ENCODE peak calls at places on chromosomes 3 and 15, in nine cellular contexts. W is sigmoid colon, L is stomach, B is suprapubic skin, E is Panc1, V is transverse colon, T is upper lobe of left lung, Q is breast epithelium, R is H1. X is an unnamed sample. For H3K4me1, the result is how much of the 10 kb centered on the place peaks cover.

GRCh38 chr3:87488725-87489124 is 212.3 kb upstream of the POU1F1 start:
- DNase-seq in T (no peak), B (no peak), W (no peak), R (no peak), E (no peak), V (no peak), Q (no peak), L (no peak), X (no peak)

GRCh38 chr15:45555914-45556608 is 31.1 kb upstream of the BLOC1S6 start:
- DNase-seq in W (no peak), L (no peak), Q (no peak), T (no peak), R (no peak), V (no peak), B (no peak), E (no peak), X (no peak)

GRCh38 chr3:20344400-20344959 is 158.5 kb upstream of the SGO1 start:
- DNase-seq in Q (no peak), E (no peak), W (no peak), L (no peak), R (no peak), B (no peak), V (no peak), T (no peak), X (no peak)

GRCh38 chr3:46878796-46879436 is 1.4 kb downstream of the PTH1R start:
- DNase-seq in E (no peak), B (no peak), T (no peak), L (no peak), Q (no peak), W (no peak), V (no peak), R (no peak), X (no peak)

GRCh38 chr3:127889461-127889863 is 25.6 kb upstream of the KBTBD12 start:
- DNase-seq in E (no peak), R (no peak), W (no peak), B (no peak), Q (no peak), L (no peak), T (no peak), V (no peak), X (no peak)

GRCh38 chr3:2837233-2837632 is 272.9 kb downstream of the IL5RA start:
- DNase-seq in T (no peak), V (no peak), Q (no peak), B (no peak), L (no peak), E (no peak), R (no peak), W (no peak), X (no peak)

GRCh38 chr3:95434436-95434835 is 1371.6 kb downstream of the NSUN3 start:
- DNase-seq in T (no peak), L (no peak), V (no peak), E (no peak), B (no peak), R (no peak), W (no peak), Q (no peak), X (no peak)

GRCh38 chr3:182583545-182583944 is 209.8 kb upstream of the ATP11B start:
- DNase-seq in W (no peak), E (no peak), Q (no peak), L (no peak), T (no peak), V (no peak), R (no peak), B (no peak), X (no peak)

GRCh38 chr3:116263842-116264545 is 181.3 kb downstream of the LSAMP start:
- DNase-seq in R (no peak), T (no peak), W (no peak), Q (no peak), V (no peak), B (no peak), E (no peak), L (no peak), X (no peak)

GRCh38 chr3:161890147-161890625 is 393.6 kb downstream of the OTOL1 start:
- DNase-seq in B (no peak), Q (no peak), E (no peak), V (peak), T (no peak), W (no peak), R (no peak), L (peak), X (no peak)

GRCh38 chr15:65132841-65133549 is 613 bp downstream of the PDCD7 start:
- DNase-seq in V (peak), L (peak), T (peak), E (no peak), W (no peak), R (peak), B (peak), Q (no peak), X (peak)

GRCh38 chr3:24154751-24155150 is 209.7 kb downstream of the NR1D2 start:
- DNase-seq in E (no peak), W (no peak), Q (no peak), T (no peak), L (no peak), R (no peak), B (no peak), V (no peak), X (no peak)

GRCh38 chr3:115418583-115418982 is 204.7 kb upstream of the GAP43 start:
- DNase-seq in E (no peak), T (no peak), L (no peak), Q (no peak), W (no peak), V (no peak), R (no peak), B (no peak), X (no peak)

GRCh38 chr15:98812711-98813441 is 164.5 kb downstream of the IGF1R start:
- DNase-seq in B (no peak), Q (no peak), V (no peak), T (no peak), W (no peak), E (no peak), R (no peak), L (peak), X (no peak)

GRCh38 chr15:31352911-31353811 is 26.5 kb downstream of the KLF13 start:
- DNase-seq in W (peak), V (peak), R (no peak), E (no peak), B (no peak), Q (no peak), T (no peak), L (peak), X (peak)

GRCh38 chr15:68601206-68602197 is 22.7 kb downstream of the CORO2B start:
- DNase-seq in V (no peak), R (no peak), W (no peak), E (no peak), T (peak), L (no peak), B (no peak), Q (no peak), X (peak)

GRCh38 chr3:87307805-87308204 is 31.4 kb upstream of the POU1F1 start:
- DNase-seq in B (no peak), R (no peak), E (no peak), T (no peak), Q (no peak), L (no peak), W (no peak), V (no peak), X (no peak)

GRCh38 chr3:77324115-77324514 is 284.2 kb downstream of the ROBO2 start:
- DNase-seq in L (no peak), V (no peak), T (no peak), R (no peak), W (no peak), Q (no peak), B (no peak), E (no peak), X (no peak)

GRCh38 chr15:89115547-89115946 is 27.3 kb downstream of the ABHD2 start:
- DNase-seq in E (no peak), L (peak), W (no peak), B (no peak), V (peak), R (peak), T (no peak), Q (peak), X (no peak)

GRCh38 chr15:69703495-69704187 is 251.0 kb downstream of the RPLP1 start:
- DNase-seq in E (no peak), Q (no peak), L (no peak), R (no peak), B (no peak), V (no peak), W (peak), T (no peak), X (no peak)

GRCh38 chr15:88225484-88225883 is 31.1 kb downstream of the NTRK3 start:
- DNase-seq in R (no peak), V (no peak), L (no peak), W (no peak), Q (no peak), E (no peak), T (no peak), B (no peak), X (no peak)

GRCh38 chr15:90871716-90872480 is 3.5 kb downstream of the FURIN start:
- DNase-seq in E (no peak), L (no peak), Q (no peak), W (no peak), T (peak), V (peak), R (peak), B (no peak), X (peak)

GRCh38 chr3:53230789-53231188 is 25.0 kb downstream of the TKT start:
- DNase-seq in Q (no peak), B (no peak), W (no peak), E (no peak), R (no peak), T (no peak), V (no peak), L (no peak), X (peak)

GRCh38 chr3:156620260-156620659 is 54.1 kb upstream of the TIPARP start:
- DNase-seq in Q (no peak), E (no peak), B (no peak), L (no peak), T (no peak), W (no peak), R (no peak), V (peak), X (no peak)

GRCh38 chr3:33083958-33084357 is 13.0 kb downstream of the GLB1 start:
- DNase-seq in L (no peak), T (no peak), W (no peak), E (no peak), R (no peak), V (no peak), B (no peak), Q (no peak), X (no peak)

GRCh38 chr3:171159024-171159821 is 132.7 kb upstream of the SLC2A2 start:
- DNase-seq in B (no peak), L (no peak), Q (no peak), W (no peak), T (peak), E (no peak), R (no peak), V (no peak), X (no peak)

GRCh38 chr15:96262497-96263268 is 67.8 kb upstream of the NR2F2 start:
- DNase-seq in Q (no peak), W (no peak), T (no peak), E (no peak), B (no peak), V (no peak), L (no peak), R (no peak), X (no peak)

GRCh38 chr3:33250712-33251111 is 26.5 kb upstream of the FBXL2 start:
- DNase-seq in V (no peak), B (no peak), R (no peak), T (no peak), W (no peak), E (no peak), Q (no peak), L (no peak), X (no peak)

GRCh38 chr3:112519424-112520001 is 20.2 kb upstream of the BTLA start:
- DNase-seq in V (peak), E (peak), L (no peak), B (no peak), T (no peak), W (no peak), R (no peak), Q (no peak), X (no peak)

GRCh38 chr3:48429416-48430358 is at the start of gene PLXNB1:
- DNase-seq in V (peak), Q (peak), B (peak), R (peak), W (peak), E (no peak), L (peak), T (peak), X (peak)
- TF ChIP-seq POLR2AphosphoS5 in V (no peak), Q (no peak), B (no peak), R (peak), W (peak), E (no peak), L (peak), T (no peak), X (no peak)

GRCh38 chr3:10808130-10808735 is 7.8 kb upstream of the SLC6A11 start:
- DNase-seq in W (no peak), B (no peak), V (no peak), R (no peak), E (no peak), L (no peak), Q (no peak), T (no peak), X (no peak)
- H3K4me1 ChIP-seq in W (under half), B (under half), V (under half), R (under half), E (under half), L (under half), Q (under half), T (under half), X (under half)

GRCh38 chr15:40771242-40771641 is 1.5 kb downstream of the C15orf62 start:
- DNase-seq in B (no peak), R (no peak), T (no peak), E (no peak), Q (no peak), W (no peak), L (no peak), V (no peak), X (no peak)
- H3K4me3 ChIP-seq in B (peak), R (no peak), T (no peak), E (no peak), Q (no peak), W (no peak), L (no peak), V (no peak), X (no peak)

DNA sequence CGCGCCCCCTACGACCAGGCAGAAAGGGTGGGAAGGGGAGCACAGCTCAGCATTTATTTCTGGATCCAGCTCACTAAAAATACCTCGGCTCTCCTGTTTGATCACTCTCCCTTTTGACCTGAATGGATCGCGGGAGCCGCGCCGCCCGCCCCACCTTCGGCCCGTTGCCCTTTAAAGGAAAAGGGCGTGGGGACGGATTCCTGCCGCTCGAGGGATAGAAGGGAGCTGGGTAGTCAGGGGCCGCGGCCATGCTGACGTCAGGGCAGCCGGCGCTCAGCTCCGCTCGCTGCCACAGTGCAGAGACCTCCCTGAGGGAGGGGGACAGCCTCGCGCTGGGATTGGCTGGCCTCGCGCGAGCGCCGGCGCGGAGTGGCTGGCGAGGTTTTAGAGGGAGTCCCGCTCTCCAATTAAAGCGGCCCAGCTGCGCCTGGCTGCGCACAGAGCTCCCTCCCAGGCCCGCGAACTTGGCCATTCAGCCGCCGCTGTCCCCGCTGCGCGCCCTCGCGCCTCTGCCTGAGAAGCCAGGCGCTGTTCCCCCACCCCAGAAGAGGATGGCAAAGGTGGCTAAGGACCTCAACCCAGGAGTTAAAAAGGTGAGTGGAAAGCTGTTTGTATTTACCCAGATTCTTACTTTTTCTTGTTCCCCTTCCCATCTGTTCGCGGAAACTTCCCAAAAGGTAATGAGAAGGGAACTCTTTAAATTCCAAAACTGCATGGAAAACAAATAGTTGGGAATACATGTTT is at the start of gene LMCD1:
- DNase-seq in V (peak), W (peak), R (peak), B (peak), L (peak), E (no peak), T (peak), Q (peak), X (peak)
- TF ChIP-seq POLR2AphosphoS5 in V (peak), W (peak), R (peak), B (peak), L (peak), E (peak), T (peak), Q (peak), X (peak)

GRCh38 chr3:120853416-120853815 is 54.6 kb upstream of the STXBP5L start:
- DNase-seq in T (peak), Q (no peak), B (no peak), V (no peak), R (no peak), W (no peak), L (no peak), E (no peak), X (no peak)
- H3K4me1 ChIP-seq in T (under half), Q (under half), B (under half), V (under half), R (under half), W (under half), L (under half), E (under half), X (under half)

GRCh38 chr3:142051351-142051750 is 98.0 kb downstream of the TFDP2 start:
- DNase-seq in V (no peak), T (no peak), B (no peak), W (no peak), E (no peak), Q (no peak), L (no peak), R (no peak), X (no peak)
- H3K4me3 ChIP-seq in V (no peak), T (no peak), B (no peak), W (no peak), E (no peak), Q (no peak), L (no peak), R (no peak), X (no peak)

X was measured in spleen.